ENCODE peak calls at places on chromosomes 4 and X, in five cellular contexts. G, H, J, A and C are unnamed samples.

GRCh38 chrX:152878976-152879755 is 18.7 kb upstream of the ZNF185 start:
- DNase-seq in G (no peak), H (no peak), J (no peak), A (no peak), C (no peak)

GRCh38 chr4:107951551-107951950 is 20.2 kb downstream of the CYP2U1 start:
- DNase-seq in G (no peak), H (no peak), J (peak), A (no peak), C (no peak)

GRCh38 chrX:17375361-17375630 is 296 bp downstream of the NHS start:
- DNase-seq in G (peak), H (no peak), J (no peak), A (no peak), C (no peak)

GRCh38 chr4:682490-683172 is 6.3 kb downstream of the SLC49A3 start:
- DNase-seq in G (no peak), H (no peak), J (no peak), A (no peak), C (no peak)

GRCh38 chr4:141686146-141686775 is 49.9 kb downstream of the IL15 start:
- DNase-seq in G (peak), H (no peak), J (peak), A (no peak), C (no peak)

GRCh38 chr4:168353746-168354145 is 35.2 kb upstream of the DDX60 start:
- DNase-seq in G (no peak), H (no peak), J (peak), A (no peak), C (no peak)

GRCh38 chrX:8726031-8726652 is 5.8 kb downstream of the ANOS1 start:
- DNase-seq in G (peak), H (no peak), J (peak), A (no peak), C (no peak)

GRCh38 chr4:79178770-79179169 is 147.1 kb downstream of the NAA11 start:
- DNase-seq in G (no peak), H (no peak), J (no peak), A (no peak), C (no peak)

GRCh38 chr4:85953651-85954018 is 406.2 kb downstream of the MAPK10 start:
- DNase-seq in G (no peak), H (no peak), J (peak), A (no peak), C (no peak)

GRCh38 chr4:40119344-40119743 is 62.7 kb downstream of the N4BP2 start:
- DNase-seq in G (no peak), H (no peak), J (no peak), A (no peak), C (no peak)

GRCh38 chr4:104494822-104495559 is at the start of gene CXXC4:
- DNase-seq in G (peak), H (no peak), J (peak), A (peak), C (peak)

GRCh38 chr4:41144812-41145211 is 69.5 kb downstream of the APBB2 start:
- DNase-seq in G (no peak), H (no peak), J (no peak), A (no peak), C (no peak)

GRCh38 chr4:95358320-95358889 is 190.4 kb downstream of the UNC5C start:
- DNase-seq in G (no peak), H (no peak), J (no peak), A (no peak), C (no peak)

GRCh38 chr4:73711989-73712388 is 28.4 kb upstream of the CXCL8 start:
- DNase-seq in G (no peak), H (no peak), J (no peak), A (no peak), C (no peak)

GRCh38 chrX:112820364-112821308 is 20.0 kb downstream of the AMOT start:
- DNase-seq in G (peak), H (no peak), J (no peak), A (no peak), C (no peak)

GRCh38 chr4:100062921-100063320 is 112.8 kb upstream of the H2AZ1 start:
- DNase-seq in G (no peak), H (no peak), J (peak), A (no peak), C (no peak)

GRCh38 chr4:153137168-153137567 is 67.1 kb upstream of the TRIM2 start:
- DNase-seq in G (no peak), H (no peak), J (peak), A (no peak), C (no peak)

GRCh38 chrX:149248073-149248625 is 257.0 kb downstream of the IDS start:
- DNase-seq in G (no peak), H (no peak), J (no peak), A (no peak), C (no peak)

GRCh38 chr4:15756361-15756861 is 21.7 kb upstream of the CD38 start:
- DNase-seq in G (no peak), H (no peak), J (peak), A (peak), C (peak)

GRCh38 chr4:2489081-2489805 is 20.3 kb downstream of the RNF4 start:
- DNase-seq in G (no peak), H (no peak), J (no peak), A (no peak), C (no peak)

GRCh38 chrX:152245231-152245630 is 106.9 kb upstream of the MAGEA10 start:
- DNase-seq in G (no peak), H (no peak), J (peak), A (no peak), C (no peak)

GRCh38 chr4:24497221-24497620 is 87.1 kb downstream of the DHX15 start:
- DNase-seq in G (no peak), H (no peak), J (no peak), A (no peak), C (no peak)

GRCh38 chr4:77501240-77501639 is 104.4 kb upstream of the CXCL13 start:
- DNase-seq in G (no peak), H (no peak), J (no peak), A (no peak), C (no peak)

GRCh38 chr4:27128431-27128830 is 267.8 kb downstream of the STIM2 start:
- DNase-seq in G (no peak), H (no peak), J (no peak), A (no peak), C (no peak)

GRCh38 chrX:141701081-141701480 is 2.5 kb upstream of the SPANXD start:
- DNase-seq in G (no peak), H (no peak), J (no peak), A (no peak), C (no peak)

GRCh38 chr4:152421576-152421975 is 114.3 kb downstream of the FBXW7 start:
- DNase-seq in G (no peak), H (no peak), J (no peak), A (no peak), C (no peak)

GRCh38 chr4:15118281-15118680 is 116.0 kb downstream of the CPEB2 start:
- DNase-seq in G (no peak), H (no peak), J (no peak), A (no peak), C (no peak)